ENCODE peak calls at places on chromosomes 16 and 17, in seven cellular contexts. One of them, this sample, is unnamed. For H3K9me3, the result is how much of the 10 kb centered on the place peaks cover.

GRCh38 chr16:31833047-31833446 is 40.6 kb upstream of the ZNF267 start:
- DNase-seq in fibroblast of lung: no peak
- DNase-seq in heart right ventricle: no peak
- DNase-seq in OCI-LY7: no peak
- DNase-seq in lung: no peak
- DNase-seq in AG04450: no peak
- DNase-seq in naive thymus-derived CD4-positive, alpha-beta T cell: no peak
- DNase-seq in this sample: no peak

GRCh38 chr16:87791295-87792204 is 25.8 kb upstream of the KLHDC4 start:
- DNase-seq in fibroblast of lung: no peak
- DNase-seq in heart right ventricle: no peak
- DNase-seq in OCI-LY7: no peak
- DNase-seq in lung: no peak
- DNase-seq in AG04450: no peak
- DNase-seq in naive thymus-derived CD4-positive, alpha-beta T cell: no peak
- DNase-seq in this sample: peak

GRCh38 chr16:13856398-13856797 is 63.6 kb upstream of the ERCC4 start:
- DNase-seq in fibroblast of lung: no peak
- DNase-seq in heart right ventricle: no peak
- DNase-seq in OCI-LY7: no peak
- DNase-seq in lung: no peak
- DNase-seq in AG04450: no peak
- DNase-seq in naive thymus-derived CD4-positive, alpha-beta T cell: no peak
- DNase-seq in this sample: no peak

GRCh38 chr17:81608605-81609004 is 28.3 kb downstream of the NPLOC4 start:
- DNase-seq in fibroblast of lung: no peak
- DNase-seq in heart right ventricle: no peak
- DNase-seq in OCI-LY7: no peak
- DNase-seq in lung: no peak
- DNase-seq in AG04450: no peak
- DNase-seq in naive thymus-derived CD4-positive, alpha-beta T cell: no peak
- DNase-seq in this sample: no peak

GRCh38 chr16:4888428-4889135 is 41.3 kb downstream of the UBN1 start:
- DNase-seq in fibroblast of lung: no peak
- DNase-seq in heart right ventricle: no peak
- DNase-seq in OCI-LY7: no peak
- DNase-seq in lung: no peak
- DNase-seq in AG04450: no peak
- DNase-seq in naive thymus-derived CD4-positive, alpha-beta T cell: no peak
- DNase-seq in this sample: no peak

GRCh38 chr16:74304164-74304834 is 7.7 kb downstream of the PSMD7 start:
- DNase-seq in fibroblast of lung: no peak
- DNase-seq in heart right ventricle: no peak
- DNase-seq in OCI-LY7: peak
- DNase-seq in lung: no peak
- DNase-seq in AG04450: no peak
- DNase-seq in naive thymus-derived CD4-positive, alpha-beta T cell: no peak
- DNase-seq in this sample: no peak

GRCh38 chr16:13104772-13105171 is 203.4 kb downstream of the SHISA9 start:
- DNase-seq in fibroblast of lung: no peak
- DNase-seq in heart right ventricle: no peak
- DNase-seq in OCI-LY7: no peak
- DNase-seq in lung: no peak
- DNase-seq in AG04450: no peak
- DNase-seq in naive thymus-derived CD4-positive, alpha-beta T cell: no peak
- DNase-seq in this sample: no peak

GRCh38 chr17:81804559-81805399 is 829 bp downstream of the GCGR start:
- DNase-seq in fibroblast of lung: no peak
- DNase-seq in heart right ventricle: no peak
- DNase-seq in OCI-LY7: no peak
- DNase-seq in lung: no peak
- DNase-seq in AG04450: no peak
- DNase-seq in naive thymus-derived CD4-positive, alpha-beta T cell: no peak
- DNase-seq in this sample: no peak

GRCh38 chr16:82219298-82219697 is 49.3 kb upstream of the MPHOSPH6 start:
- DNase-seq in fibroblast of lung: no peak
- DNase-seq in heart right ventricle: no peak
- DNase-seq in OCI-LY7: no peak
- DNase-seq in lung: no peak
- DNase-seq in AG04450: no peak
- DNase-seq in naive thymus-derived CD4-positive, alpha-beta T cell: no peak
- DNase-seq in this sample: no peak

GRCh38 chr16:10003486-10003885 is 178.7 kb downstream of the GRIN2A start:
- DNase-seq in fibroblast of lung: no peak
- DNase-seq in heart right ventricle: no peak
- DNase-seq in OCI-LY7: no peak
- DNase-seq in lung: no peak
- DNase-seq in AG04450: no peak
- DNase-seq in naive thymus-derived CD4-positive, alpha-beta T cell: no peak
- DNase-seq in this sample: no peak

GRCh38 chr16:64206877-64207276 is 915.0 kb downstream of the CDH11 start:
- DNase-seq in fibroblast of lung: peak
- DNase-seq in heart right ventricle: peak
- DNase-seq in OCI-LY7: peak
- DNase-seq in lung: no peak
- DNase-seq in AG04450: no peak
- DNase-seq in naive thymus-derived CD4-positive, alpha-beta T cell: no peak
- DNase-seq in this sample: peak

GRCh38 chr17:77365584-77366186 is 224.9 kb downstream of the SEC14L1 start:
- DNase-seq in fibroblast of lung: peak
- DNase-seq in heart right ventricle: peak
- DNase-seq in OCI-LY7: no peak
- DNase-seq in lung: no peak
- DNase-seq in AG04450: peak
- DNase-seq in naive thymus-derived CD4-positive, alpha-beta T cell: no peak
- DNase-seq in this sample: no peak

GRCh38 chr16:83187404-83187803 is 560.6 kb downstream of the CDH13 start:
- DNase-seq in fibroblast of lung: peak
- DNase-seq in heart right ventricle: no peak
- DNase-seq in OCI-LY7: no peak
- DNase-seq in lung: no peak
- DNase-seq in AG04450: peak
- DNase-seq in naive thymus-derived CD4-positive, alpha-beta T cell: no peak
- DNase-seq in this sample: no peak

GRCh38 chr16:30060354-30061194 is 5.0 kb upstream of the ALDOA start:
- DNase-seq in fibroblast of lung: peak
- DNase-seq in heart right ventricle: no peak
- DNase-seq in OCI-LY7: no peak
- DNase-seq in lung: no peak
- DNase-seq in AG04450: no peak
- DNase-seq in naive thymus-derived CD4-positive, alpha-beta T cell: no peak
- DNase-seq in this sample: no peak

GRCh38 chr16:54336805-54337204 is 50.2 kb upstream of the IRX3 start:
- DNase-seq in fibroblast of lung: no peak
- DNase-seq in heart right ventricle: no peak
- DNase-seq in OCI-LY7: no peak
- DNase-seq in lung: no peak
- DNase-seq in AG04450: no peak
- DNase-seq in naive thymus-derived CD4-positive, alpha-beta T cell: no peak
- DNase-seq in this sample: no peak

GRCh38 chr16:57185446-57185944 is 344 bp downstream of the PSME3IP1 start:
- DNase-seq in fibroblast of lung: peak
- DNase-seq in heart right ventricle: peak
- DNase-seq in OCI-LY7: no peak
- DNase-seq in lung: peak
- DNase-seq in AG04450: no peak
- DNase-seq in naive thymus-derived CD4-positive, alpha-beta T cell: peak
- DNase-seq in this sample: no peak

GRCh38 chr17:9880582-9880999 is 24.5 kb downstream of the RCVRN start:
- DNase-seq in fibroblast of lung: no peak
- DNase-seq in heart right ventricle: no peak
- DNase-seq in OCI-LY7: no peak
- DNase-seq in lung: no peak
- DNase-seq in AG04450: no peak
- DNase-seq in naive thymus-derived CD4-positive, alpha-beta T cell: no peak
- DNase-seq in this sample: no peak

GRCh38 chr16:81926036-81926435 is 85.2 kb downstream of the SDR42E1 start:
- DNase-seq in fibroblast of lung: no peak
- DNase-seq in heart right ventricle: no peak
- DNase-seq in OCI-LY7: no peak
- DNase-seq in lung: no peak
- DNase-seq in AG04450: no peak
- DNase-seq in naive thymus-derived CD4-positive, alpha-beta T cell: no peak
- DNase-seq in this sample: no peak

GRCh38 chr17:27283057-27283456 is 10.9 kb upstream of the WSB1 start:
- DNase-seq in fibroblast of lung: no peak
- DNase-seq in heart right ventricle: no peak
- DNase-seq in OCI-LY7: no peak
- DNase-seq in lung: no peak
- DNase-seq in AG04450: no peak
- DNase-seq in naive thymus-derived CD4-positive, alpha-beta T cell: no peak
- DNase-seq in this sample: no peak

GRCh38 chr16:85086347-85087291 is 25.7 kb downstream of the CIBAR2 start:
- DNase-seq in fibroblast of lung: peak
- DNase-seq in heart right ventricle: peak
- DNase-seq in OCI-LY7: peak
- DNase-seq in lung: peak
- DNase-seq in AG04450: no peak
- DNase-seq in naive thymus-derived CD4-positive, alpha-beta T cell: peak
- DNase-seq in this sample: peak

GRCh38 chr17:57985675-57985974 is 2.4 kb downstream of the VEZF1 start:
- DNase-seq in fibroblast of lung: peak
- DNase-seq in heart right ventricle: no peak
- DNase-seq in OCI-LY7: no peak
- DNase-seq in lung: no peak
- DNase-seq in AG04450: no peak
- DNase-seq in naive thymus-derived CD4-positive, alpha-beta T cell: no peak
- DNase-seq in this sample: no peak

GRCh38 chr16:22314661-22315626 is 17.7 kb downstream of the POLR3E start:
- DNase-seq in fibroblast of lung: no peak
- DNase-seq in heart right ventricle: no peak
- DNase-seq in OCI-LY7: no peak
- DNase-seq in lung: no peak
- DNase-seq in AG04450: no peak
- DNase-seq in naive thymus-derived CD4-positive, alpha-beta T cell: no peak
- DNase-seq in this sample: peak

DNA sequence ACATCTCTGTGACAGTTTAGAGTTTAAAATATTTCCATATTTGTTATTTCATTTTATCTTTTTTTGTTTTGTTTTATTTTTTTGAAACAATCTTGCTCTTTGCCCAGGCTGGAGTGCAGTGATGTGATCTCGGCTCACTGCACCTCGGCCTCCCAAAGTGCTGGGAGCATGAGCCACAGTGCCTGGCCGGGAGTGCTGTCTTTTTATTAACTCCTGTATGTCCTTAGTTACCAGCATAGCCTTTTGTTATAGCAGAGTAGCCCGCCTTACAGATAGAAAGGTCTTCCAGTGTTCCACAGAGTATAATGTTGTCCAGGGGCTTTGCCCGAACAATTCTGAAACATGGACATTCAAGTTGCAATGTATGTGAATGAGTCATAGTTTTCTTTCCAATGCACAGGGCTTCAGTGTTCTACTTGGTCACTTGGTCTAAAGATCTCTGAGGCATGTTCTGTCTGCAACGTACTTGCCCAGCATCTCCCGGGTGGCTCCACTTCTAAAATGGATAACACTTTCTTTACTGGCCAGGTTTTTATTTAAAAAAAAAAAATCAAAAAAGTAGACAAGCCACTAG is 125.6 kb downstream of the KCNJ18 start:
- DNase-seq in fibroblast of lung: no peak
- DNase-seq in heart right ventricle: no peak
- DNase-seq in OCI-LY7: no peak
- DNase-seq in lung: no peak
- DNase-seq in AG04450: no peak
- DNase-seq in naive thymus-derived CD4-positive, alpha-beta T cell: no peak
- DNase-seq in this sample: no peak
- H3K9me3 ChIP-seq in fibroblast of lung: under half
- H3K9me3 ChIP-seq in heart right ventricle: under half
- H3K9me3 ChIP-seq in OCI-LY7: under half
- H3K9me3 ChIP-seq in lung: under half
- H3K9me3 ChIP-seq in AG04450: under half
- H3K9me3 ChIP-seq in naive thymus-derived CD4-positive, alpha-beta T cell: under half
- H3K9me3 ChIP-seq in this sample: under half

GRCh38 chr17:19731626-19732025 is 15.2 kb upstream of the SLC47A2 start:
- DNase-seq in fibroblast of lung: no peak
- DNase-seq in heart right ventricle: no peak
- DNase-seq in OCI-LY7: no peak
- DNase-seq in lung: no peak
- DNase-seq in AG04450: no peak
- DNase-seq in naive thymus-derived CD4-positive, alpha-beta T cell: no peak
- DNase-seq in this sample: no peak
- H3K9me3 ChIP-seq in fibroblast of lung: under half
- H3K9me3 ChIP-seq in heart right ventricle: under half
- H3K9me3 ChIP-seq in OCI-LY7: under half
- H3K9me3 ChIP-seq in lung: under half
- H3K9me3 ChIP-seq in AG04450: under half
- H3K9me3 ChIP-seq in naive thymus-derived CD4-positive, alpha-beta T cell: under half
- H3K9me3 ChIP-seq in this sample: under half

GRCh38 chr17:22511431-22511830 is 819.1 kb downstream of the KCNJ18 start:
- DNase-seq in fibroblast of lung: no peak
- DNase-seq in heart right ventricle: no peak
- DNase-seq in OCI-LY7: no peak
- DNase-seq in lung: no peak
- DNase-seq in AG04450: no peak
- DNase-seq in naive thymus-derived CD4-positive, alpha-beta T cell: no peak
- DNase-seq in this sample: no peak
- H3K9me3 ChIP-seq in fibroblast of lung: under half
- H3K9me3 ChIP-seq in heart right ventricle: under half
- H3K9me3 ChIP-seq in OCI-LY7: under half
- H3K9me3 ChIP-seq in lung: under half
- H3K9me3 ChIP-seq in AG04450: half or more
- H3K9me3 ChIP-seq in naive thymus-derived CD4-positive, alpha-beta T cell: under half
- H3K9me3 ChIP-seq in this sample: under half

GRCh38 chr17:50205931-50206505 is 4.6 kb upstream of the COL1A1 start:
- DNase-seq in fibroblast of lung: no peak
- DNase-seq in heart right ventricle: no peak
- DNase-seq in OCI-LY7: no peak
- DNase-seq in lung: no peak
- DNase-seq in AG04450: no peak
- DNase-seq in naive thymus-derived CD4-positive, alpha-beta T cell: no peak
- DNase-seq in this sample: no peak

GRCh38 chr17:50206604-50207293 is 5.3 kb upstream of the COL1A1 start:
- DNase-seq in fibroblast of lung: peak
- DNase-seq in heart right ventricle: no peak
- DNase-seq in OCI-LY7: no peak
- DNase-seq in lung: no peak
- DNase-seq in AG04450: no peak
- DNase-seq in naive thymus-derived CD4-positive, alpha-beta T cell: no peak
- DNase-seq in this sample: no peak

GRCh38 chr17:50204431-50204830 is 3.0 kb upstream of the COL1A1 start:
- DNase-seq in fibroblast of lung: no peak
- DNase-seq in heart right ventricle: no peak
- DNase-seq in OCI-LY7: no peak
- DNase-seq in lung: no peak
- DNase-seq in AG04450: no peak
- DNase-seq in naive thymus-derived CD4-positive, alpha-beta T cell: no peak
- DNase-seq in this sample: no peak

GRCh38 chr17:50203589-50204345 is 2.3 kb upstream of the COL1A1 start:
- DNase-seq in fibroblast of lung: peak
- DNase-seq in heart right ventricle: no peak
- DNase-seq in OCI-LY7: no peak
- DNase-seq in lung: no peak
- DNase-seq in AG04450: peak
- DNase-seq in naive thymus-derived CD4-positive, alpha-beta T cell: no peak
- DNase-seq in this sample: no peak

GRCh38 chr17:50205111-50205821 is 3.8 kb upstream of the COL1A1 start:
- DNase-seq in fibroblast of lung: no peak
- DNase-seq in heart right ventricle: peak
- DNase-seq in OCI-LY7: no peak
- DNase-seq in lung: no peak
- DNase-seq in AG04450: no peak
- DNase-seq in naive thymus-derived CD4-positive, alpha-beta T cell: no peak
- DNase-seq in this sample: no peak
- H3K9me3 ChIP-seq in fibroblast of lung: under half
- H3K9me3 ChIP-seq in heart right ventricle: under half
- H3K9me3 ChIP-seq in OCI-LY7: under half
- H3K9me3 ChIP-seq in lung: under half
- H3K9me3 ChIP-seq in AG04450: under half
- H3K9me3 ChIP-seq in naive thymus-derived CD4-positive, alpha-beta T cell: under half
- H3K9me3 ChIP-seq in this sample: under half

This sample was measured in WERI-Rb-1.